ENCODE peak calls at places on chromosome 15, in ten cellular contexts. M is adrenal gland; P is left ventricle myocardium inferior; K is thoracic aorta; U is psoas muscle; R is effector memory CD4-positive, alpha-beta T cell; N is IMR-90; W is CD8-positive, alpha-beta T cell; C is colonic mucosa; T is lung. F is an unnamed sample.

GRCh38 chr15:33964665-33965040 is 3.6 kb upstream of the CHRM5 start:
- DNase-seq in M (no peak), P (no peak), K (no peak), U (no peak), R (no peak), N (peak; percentile 12), W (no peak), C (no peak), T (no peak), F (no peak)

GRCh38 chr15:45389351-45389750 is 11.0 kb upstream of the GATM start:
- DNase-seq in M (no peak), P (no peak), K (no peak), U (no peak), R (no peak), N (no peak), W (no peak), C (no peak), T (no peak), F (no peak)

GRCh38 chr15:25862469-25863066 is 559 bp downstream of the ATP10A start:
- DNase-seq in M (no peak), P (no peak), K (no peak), U (no peak), R (peak; percentile 38), N (no peak), W (peak; percentile 43), C (no peak), T (peak; percentile 55), F (peak; percentile 52)

GRCh38 chr15:94080416-94080815 is 150.9 kb upstream of the MCTP2 start:
- DNase-seq in M (no peak), P (peak; percentile 58), K (no peak), U (peak; percentile 86), R (no peak), N (no peak), W (no peak), C (no peak), T (no peak), F (no peak)

GRCh38 chr15:57205999-57206398 is 170.3 kb upstream of the CGNL1 start:
- DNase-seq in M (no peak), P (no peak), K (no peak), U (no peak), R (no peak), N (no peak), W (no peak), C (peak; percentile 93), T (no peak), F (no peak)

GRCh38 chr15:79595995-79596622 is 164.0 kb downstream of the MINAR1 start:
- DNase-seq in M (peak; percentile 77), P (no peak), K (no peak), U (no peak), R (no peak), N (peak; percentile 74), W (no peak), C (peak; percentile 67), T (peak; percentile 54), F (peak; percentile 25)

GRCh38 chr15:96977886-96978285 is 647.4 kb downstream of the NR2F2 start:
- DNase-seq in M (no peak), P (no peak), K (no peak), U (no peak), R (no peak), N (no peak), W (no peak), C (no peak), T (no peak), F (no peak)

GRCh38 chr15:32677238-32677750 is 35.8 kb downstream of the SCG5 start:
- DNase-seq in M (no peak), P (no peak), K (no peak), U (no peak), R (no peak), N (no peak), W (no peak), C (no peak), T (no peak), F (no peak)

GRCh38 chr15:58513008-58513407 is 81.2 kb downstream of the LIPC start:
- DNase-seq in M (no peak), P (no peak), K (no peak), U (no peak), R (no peak), N (no peak), W (no peak), C (no peak), T (no peak), F (no peak)

GRCh38 chr15:25501828-25502446 is 63.1 kb upstream of the UBE3A start:
- DNase-seq in M (no peak), P (no peak), K (no peak), U (no peak), R (no peak), N (peak; percentile 41), W (no peak), C (no peak), T (peak; percentile 38), F (peak; percentile 14)

GRCh38 chr15:40046721-40047412 is 7.9 kb upstream of the SRP14 start:
- DNase-seq in M (peak; percentile 46), P (no peak), K (no peak), U (no peak), R (no peak), N (peak; percentile 84), W (no peak), C (no peak), T (no peak), F (no peak)

GRCh38 chr15:39919396-39919739 is 698 bp downstream of the GPR176 start:
- DNase-seq in M (no peak), P (no peak), K (no peak), U (no peak), R (no peak), N (no peak), W (no peak), C (peak; percentile 20), T (no peak), F (no peak)

GRCh38 chr15:75578206-75578947 is 738 bp downstream of the PTPN9 start:
- DNase-seq in M (no peak), P (peak; percentile 27), K (no peak), U (peak; percentile 57), R (no peak), N (no peak), W (no peak), C (peak; percentile 50), T (peak; percentile 29), F (peak; percentile 36)

GRCh38 chr15:38174691-38175090 is 77.9 kb upstream of the SPRED1 start:
- DNase-seq in M (no peak), P (no peak), K (no peak), U (no peak), R (no peak), N (no peak), W (no peak), C (no peak), T (no peak), F (no peak)

GRCh38 chr15:72179950-72180581 is 17.5 kb downstream of the GRAMD2A start:
- DNase-seq in M (no peak), P (no peak), K (no peak), U (peak; percentile 41), R (no peak), N (no peak), W (no peak), C (no peak), T (no peak), F (no peak)

GRCh38 chr15:65612949-65613348 is 2.0 kb upstream of the INTS14 start:
- DNase-seq in M (no peak), P (no peak), K (no peak), U (no peak), R (no peak), N (no peak), W (no peak), C (no peak), T (no peak), F (no peak)
- H3K27ac ChIP-seq in M (no peak overlapping the region), P (no peak overlapping the region), K (no peak overlapping the region), U (peak overlapping the region; percentile 96), R (no peak overlapping the region), N (no peak overlapping the region), W (no peak overlapping the region), C (no peak overlapping the region), T (no peak overlapping the region), F (no peak overlapping the region)

DNA sequence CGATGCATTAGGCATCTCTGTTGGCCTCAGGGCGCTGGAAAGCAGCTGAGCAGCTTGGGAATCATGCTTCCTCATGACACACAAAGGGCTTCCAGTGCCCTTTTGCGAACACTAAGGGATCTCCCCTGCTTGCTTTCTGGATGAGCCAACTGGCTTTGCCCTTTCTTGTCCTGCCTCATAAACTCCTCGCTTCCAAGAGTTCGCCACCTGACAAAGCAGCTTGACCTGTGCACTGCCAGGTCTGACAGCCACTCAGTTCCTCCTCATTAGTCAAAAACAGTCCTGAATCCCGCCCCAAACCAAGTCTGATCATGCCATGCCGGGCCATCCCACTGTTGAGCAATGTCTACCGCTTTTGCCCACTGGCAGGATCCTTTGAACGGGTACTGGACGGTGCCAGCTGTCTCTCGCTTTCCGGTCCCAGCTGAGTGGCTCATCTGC is 265.4 kb upstream of the LYSMD4 start:
- DNase-seq in M (no peak), P (no peak), K (no peak), U (no peak), R (no peak), N (peak; percentile 1), W (no peak), C (no peak), T (no peak), F (no peak)
- H3K4me1 ChIP-seq in M (no peaks in the 10 kb centered on the region), P (no peaks in the 10 kb centered on the region), K (no peaks in the 10 kb centered on the region), U (no peaks in the 10 kb centered on the region), R (no peaks in the 10 kb centered on the region), N (no peaks in the 10 kb centered on the region), W (no peaks in the 10 kb centered on the region), C (no peaks in the 10 kb centered on the region), T (no peaks in the 10 kb centered on the region), F (no peaks in the 10 kb centered on the region)

GRCh38 chr15:63276342-63277043 is 912 bp upstream of the APH1B start:
- DNase-seq in M (no peak), P (no peak), K (no peak), U (no peak), R (no peak), N (peak; percentile 12), W (no peak), C (no peak), T (no peak), F (no peak)

GRCh38 chr15:63283126-63283525 is 5.7 kb downstream of the APH1B start:
- DNase-seq in M (no peak), P (peak; percentile 45), K (no peak), U (peak; percentile 66), R (no peak), N (no peak), W (no peak), C (no peak), T (peak; percentile 52), F (no peak)

GRCh38 chr15:63274427-63274826 is 3.0 kb upstream of the APH1B start:
- DNase-seq in M (no peak), P (no peak), K (no peak), U (no peak), R (no peak), N (no peak), W (no peak), C (no peak), T (no peak), F (no peak)

GRCh38 chr15:63277044-63277892 is at the start of gene APH1B:
- DNase-seq in M (peak; percentile 89), P (peak; percentile 89), K (peak; percentile 23), U (peak; percentile 91), R (peak; percentile 78), N (peak; percentile 48), W (peak; percentile 74), C (peak; percentile 81), T (peak; percentile 79), F (peak; percentile 75)

GRCh38 chr15:63277893-63278505 is 594 bp downstream of the APH1B start:
- DNase-seq in M (peak; percentile 60), P (no peak), K (no peak), U (no peak), R (no peak), N (no peak), W (no peak), C (peak; percentile 35), T (no peak), F (no peak)
- H3K4me3 ChIP-seq in M (peak overlapping the region; percentile 77), P (peak overlapping the region; percentile 91), K (peak overlapping the region; percentile 100), U (peak overlapping the region; percentile 91), R (peak overlapping the region; percentile 96), N (peak overlapping the region; percentile 92), W (peak overlapping the region; percentile 79), C (peak overlapping the region; percentile 77), T (peak overlapping the region; percentile 88), F (peak overlapping the region; percentile 61)

GRCh38 chr15:29864501-29864900 is 42.2 kb upstream of the TJP1 start:
- DNase-seq in M (no peak), P (no peak), K (no peak), U (no peak), R (no peak), N (no peak), W (no peak), C (no peak), T (no peak), F (no peak)
- H3K27ac ChIP-seq in M (no peak overlapping the region), P (peak overlapping the region; percentile 53), K (no peak overlapping the region), U (no peak overlapping the region), R (no peak overlapping the region), N (no peak overlapping the region), W (no peak overlapping the region), C (no peak overlapping the region), T (no peak overlapping the region), F (no peak overlapping the region)

F was measured in CD4-positive, alpha-beta memory T cell.